ENCODE peak calls at places on chromosomes 4 and X, in six cellular contexts. One of them, this sample, is unnamed.

GRCh38 chr4:158814636-158815035 is 45.8 kb downstream of the FNIP2 start:
- DNase-seq in HepG2: no peak
- DNase-seq in SK-N-SH: no peak
- DNase-seq in GM12878: no peak
- DNase-seq in HCT116: no peak
- DNase-seq in H1: no peak
- DNase-seq in this sample: no peak

GRCh38 chrX:48972214-48973164 is 845 bp upstream of the KCND1 start:
- DNase-seq in HepG2: peak; percentile 16
- DNase-seq in SK-N-SH: peak; percentile 70
- DNase-seq in GM12878: no peak
- DNase-seq in HCT116: peak; percentile 10
- DNase-seq in H1: peak; percentile 54
- DNase-seq in this sample: peak; percentile 29

GRCh38 chr4:110020139-110020538 is 107.5 kb downstream of the EGF start:
- DNase-seq in HepG2: peak; percentile 20
- DNase-seq in SK-N-SH: no peak
- DNase-seq in GM12878: no peak
- DNase-seq in HCT116: no peak
- DNase-seq in H1: no peak
- DNase-seq in this sample: no peak

GRCh38 chr4:159047478-159048165 is 55.3 kb upstream of the RAPGEF2 start:
- DNase-seq in HepG2: peak; percentile 25
- DNase-seq in SK-N-SH: no peak
- DNase-seq in GM12878: no peak
- DNase-seq in HCT116: no peak
- DNase-seq in H1: no peak
- DNase-seq in this sample: no peak

GRCh38 chr4:168893807-168894206 is 116.2 kb downstream of the CBR4 start:
- DNase-seq in HepG2: no peak
- DNase-seq in SK-N-SH: no peak
- DNase-seq in GM12878: no peak
- DNase-seq in HCT116: no peak
- DNase-seq in H1: no peak
- DNase-seq in this sample: no peak

GRCh38 chrX:39445336-39445735 is 644.1 kb downstream of the MID1IP1 start:
- DNase-seq in HepG2: no peak
- DNase-seq in SK-N-SH: no peak
- DNase-seq in GM12878: no peak
- DNase-seq in HCT116: no peak
- DNase-seq in H1: peak; percentile 73
- DNase-seq in this sample: no peak

GRCh38 chr4:138307319-138307718 is 65.2 kb upstream of the SLC7A11 start:
- DNase-seq in HepG2: no peak
- DNase-seq in SK-N-SH: no peak
- DNase-seq in GM12878: no peak
- DNase-seq in HCT116: no peak
- DNase-seq in H1: no peak
- DNase-seq in this sample: no peak

GRCh38 chr4:56723201-56723605 is 42.1 kb upstream of the HOPX start:
- DNase-seq in HepG2: no peak
- DNase-seq in SK-N-SH: no peak
- DNase-seq in GM12878: no peak
- DNase-seq in HCT116: no peak
- DNase-seq in H1: no peak
- DNase-seq in this sample: no peak

GRCh38 chrX:1521459-1521956 is 15.5 kb downstream of the P2RY8 start:
- DNase-seq in HepG2: peak; percentile 29
- DNase-seq in SK-N-SH: no peak
- DNase-seq in GM12878: peak; percentile 99
- DNase-seq in HCT116: no peak
- DNase-seq in H1: peak; percentile 46
- DNase-seq in this sample: peak; percentile 67

GRCh38 chr4:622071-622995 is 3.0 kb upstream of the PDE6B start:
- DNase-seq in HepG2: no peak
- DNase-seq in SK-N-SH: no peak
- DNase-seq in GM12878: no peak
- DNase-seq in HCT116: no peak
- DNase-seq in H1: no peak
- DNase-seq in this sample: no peak

GRCh38 chrX:46573331-46573895 is at the start of gene CHST7:
- DNase-seq in HepG2: peak; percentile 54
- DNase-seq in SK-N-SH: peak; percentile 81
- DNase-seq in GM12878: no peak
- DNase-seq in HCT116: peak; percentile 46
- DNase-seq in H1: no peak
- DNase-seq in this sample: peak; percentile 58

GRCh38 chr4:7590205-7590604 is 155.5 kb upstream of the PSAPL1 start:
- DNase-seq in HepG2: no peak
- DNase-seq in SK-N-SH: no peak
- DNase-seq in GM12878: no peak
- DNase-seq in HCT116: no peak
- DNase-seq in H1: no peak
- DNase-seq in this sample: no peak
- TF ChIP-seq JUND in HepG2: no peak
- TF ChIP-seq JUND in SK-N-SH: no peak
- TF ChIP-seq JUND in GM12878: no peak
- TF ChIP-seq JUND in HCT116: no peak
- TF ChIP-seq JUND in H1: no peak
- TF ChIP-seq JUND in this sample: no peak

GRCh38 chr4:147916351-147916750 is 184.5 kb downstream of the ARHGAP10 start:
- DNase-seq in HepG2: no peak
- DNase-seq in SK-N-SH: no peak
- DNase-seq in GM12878: no peak
- DNase-seq in HCT116: no peak
- DNase-seq in H1: no peak
- DNase-seq in this sample: no peak
- TF ChIP-seq JUND in HepG2: no peak
- TF ChIP-seq JUND in SK-N-SH: no peak
- TF ChIP-seq JUND in GM12878: no peak
- TF ChIP-seq JUND in HCT116: no peak
- TF ChIP-seq JUND in H1: no peak
- TF ChIP-seq JUND in this sample: no peak

DNA sequence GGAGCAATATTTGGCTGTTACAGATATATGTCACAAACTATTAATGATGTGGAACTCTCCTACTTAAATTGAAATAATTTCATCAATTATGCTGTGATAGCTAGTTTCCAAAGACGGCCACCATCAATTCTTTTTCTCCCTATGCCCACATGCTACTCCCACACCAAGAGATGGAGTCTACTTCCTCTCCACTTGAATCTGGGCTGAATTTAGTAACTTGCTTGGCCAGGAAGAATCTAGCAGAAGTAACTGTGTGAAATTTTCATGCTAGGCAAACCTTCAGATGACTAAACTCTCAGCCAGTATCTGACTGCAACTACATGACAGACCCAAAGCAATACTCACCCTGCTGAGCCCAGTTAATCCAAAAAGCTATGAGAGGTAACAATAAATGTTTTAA is 3.2 kb downstream of the SEPSECS start:
- DNase-seq in HepG2: no peak
- DNase-seq in SK-N-SH: no peak
- DNase-seq in GM12878: no peak
- DNase-seq in HCT116: no peak
- DNase-seq in H1: no peak
- DNase-seq in this sample: no peak
- TF ChIP-seq JUND in HepG2: no peak
- TF ChIP-seq JUND in SK-N-SH: no peak
- TF ChIP-seq JUND in GM12878: no peak
- TF ChIP-seq JUND in HCT116: no peak
- TF ChIP-seq JUND in H1: no peak
- TF ChIP-seq JUND in this sample: no peak

GRCh38 chrX:30635630-30636029 is 17.6 kb upstream of the GK start:
- DNase-seq in HepG2: no peak
- DNase-seq in SK-N-SH: peak; percentile 37
- DNase-seq in GM12878: no peak
- DNase-seq in HCT116: no peak
- DNase-seq in H1: no peak
- DNase-seq in this sample: no peak
- TF ChIP-seq JUND in HepG2: no peak
- TF ChIP-seq JUND in SK-N-SH: no peak
- TF ChIP-seq JUND in GM12878: no peak
- TF ChIP-seq JUND in HCT116: no peak
- TF ChIP-seq JUND in H1: no peak
- TF ChIP-seq JUND in this sample: no peak

GRCh38 chr4:182291597-182291996 is 48.4 kb downstream of the TENM3 start:
- DNase-seq in HepG2: no peak
- DNase-seq in SK-N-SH: no peak
- DNase-seq in GM12878: no peak
- DNase-seq in HCT116: no peak
- DNase-seq in H1: no peak
- DNase-seq in this sample: no peak
- TF ChIP-seq JUND in HepG2: no peak
- TF ChIP-seq JUND in SK-N-SH: no peak
- TF ChIP-seq JUND in GM12878: no peak
- TF ChIP-seq JUND in HCT116: no peak
- TF ChIP-seq JUND in H1: no peak
- TF ChIP-seq JUND in this sample: no peak

DNA sequence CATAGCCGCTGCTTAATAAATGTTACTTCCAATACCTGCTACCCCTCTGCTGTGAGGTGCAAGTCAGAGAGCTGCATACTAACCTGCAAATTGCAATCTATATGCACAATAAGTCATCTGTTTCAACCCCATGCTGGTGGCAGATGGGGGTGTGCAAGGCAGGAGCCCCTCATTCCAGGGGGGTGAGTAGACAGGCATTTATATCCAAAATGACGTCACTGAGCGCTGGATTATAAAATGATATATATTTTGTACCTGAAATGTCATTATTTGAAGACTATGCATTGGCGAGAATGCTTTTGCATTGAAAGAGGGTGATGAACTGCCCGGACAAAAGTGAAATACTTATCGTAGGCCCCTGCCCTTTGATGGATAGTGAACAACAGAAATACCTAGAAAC is 24.7 kb downstream of the RBMX2 start:
- DNase-seq in HepG2: no peak
- DNase-seq in SK-N-SH: no peak
- DNase-seq in GM12878: no peak
- DNase-seq in HCT116: no peak
- DNase-seq in H1: no peak
- DNase-seq in this sample: no peak
- TF ChIP-seq JUND in HepG2: no peak
- TF ChIP-seq JUND in SK-N-SH: no peak
- TF ChIP-seq JUND in GM12878: no peak
- TF ChIP-seq JUND in HCT116: no peak
- TF ChIP-seq JUND in H1: no peak
- TF ChIP-seq JUND in this sample: no peak

GRCh38 chrX:13939741-13940597 is 89.7 kb downstream of the GEMIN8 start:
- DNase-seq in HepG2: no peak
- DNase-seq in SK-N-SH: no peak
- DNase-seq in GM12878: no peak
- DNase-seq in HCT116: no peak
- DNase-seq in H1: no peak
- DNase-seq in this sample: no peak
- TF ChIP-seq JUND in HepG2: no peak
- TF ChIP-seq JUND in SK-N-SH: no peak
- TF ChIP-seq JUND in GM12878: no peak
- TF ChIP-seq JUND in HCT116: no peak
- TF ChIP-seq JUND in H1: no peak
- TF ChIP-seq JUND in this sample: no peak